ENCODE peak calls at places on chromosomes 2 and 18, in four cellular contexts. Z is GF-D8, F is foreskin fibroblast, K is left ventricle myocardium superior. R is an unnamed sample.

GRCh38 chr2:163601377-163601776 is 134.4 kb downstream of the FIGN start:
- DNase-seq in Z (no peak), F (no peak), K (no peak), R (no peak)

GRCh38 chr2:64655873-64656272 is 2.2 kb upstream of the SERTAD2 start:
- DNase-seq in Z (peak), K (no peak), F (no peak), R (no peak)

GRCh38 chr2:35035883-35036282 is 1319.7 kb upstream of the CRIM1 start:
- DNase-seq in Z (no peak), K (no peak), F (no peak), R (no peak)

GRCh38 chr2:43455735-43456642 is 139.8 kb downstream of the THADA start:
- DNase-seq in K (no peak), Z (peak), F (peak), R (no peak)

GRCh38 chr18:60675801-60676200 is 303.2 kb upstream of the MC4R start:
- DNase-seq in Z (no peak), F (no peak), K (no peak), R (no peak)

GRCh38 chr2:127770973-127771735 is 39.8 kb downstream of the WDR33 start:
- DNase-seq in F (peak), K (no peak), Z (no peak), R (no peak)

GRCh38 chr2:8481463-8482009 is 200.3 kb upstream of the ID2 start:
- DNase-seq in Z (no peak), K (no peak), F (no peak), R (no peak)

GRCh38 chr18:63617049-63617995 is 26.7 kb downstream of the SERPINB4 start:
- DNase-seq in Z (no peak), K (no peak), F (no peak), R (no peak)

GRCh38 chr18:66439670-66440069 is 164.2 kb downstream of the CDH19 start:
- DNase-seq in F (no peak), Z (no peak), K (no peak), R (no peak)

GRCh38 chr18:24270937-24271380 is 126.7 kb downstream of the OSBPL1A start:
- DNase-seq in Z (no peak), K (no peak), F (peak), R (no peak)

GRCh38 chr2:31831585-31831984 is 179.2 kb downstream of the MEMO1 start:
- DNase-seq in F (peak), K (no peak), Z (no peak), R (no peak)